ENCODE peak calls at places on chromosomes 6 and 20, in five cellular contexts. B is stomach, W is suprapubic skin, G is A549, R is ovary. D is an unnamed sample.

GRCh38 chr20:48153523-48153922 is 368.2 kb upstream of the SULF2 start:
- DNase-seq in B (no peak), W (no peak), G (no peak), R (no peak), D (no peak)

GRCh38 chr6:83514877-83515466 is 2.6 kb downstream of the PRSS35 start:
- DNase-seq in B (no peak), W (no peak), G (peak), R (no peak), D (no peak)

GRCh38 chr6:43570876-43571441 is 4.9 kb downstream of the XPO5 start:
- DNase-seq in B (no peak), W (no peak), G (no peak), R (no peak), D (no peak)

GRCh38 chr6:163338671-163339405 is 75.7 kb upstream of the QKI start:
- DNase-seq in B (no peak), W (no peak), G (no peak), R (no peak), D (no peak)

GRCh38 chr6:26329763-26330511 is 35.1 kb upstream of the BTN3A2 start:
- DNase-seq in B (no peak), W (no peak), G (no peak), R (no peak), D (no peak)

GRCh38 chr6:75882734-75883133 is 133.7 kb downstream of the MYO6 start:
- DNase-seq in B (no peak), W (no peak), G (no peak), R (no peak), D (no peak)

GRCh38 chr6:2448826-2449571 is 203.6 kb upstream of the GMDS start:
- DNase-seq in B (peak), W (no peak), G (peak), R (no peak), D (no peak)

GRCh38 chr20:43665466-43666176 is 1.3 kb upstream of the MYBL2 start:
- DNase-seq in B (no peak), W (no peak), G (no peak), R (no peak), D (no peak)

GRCh38 chr6:158627168-158627939 is 17.2 kb downstream of the DYNLT1 start:
- DNase-seq in B (peak), W (no peak), G (no peak), R (no peak), D (no peak)

GRCh38 chr20:9072741-9073310 is 3.9 kb downstream of the PLCB4 start:
- DNase-seq in B (no peak), W (no peak), G (no peak), R (no peak), D (no peak)

GRCh38 chr6:57284056-57284455 is 33.4 kb upstream of the PRIM2 start:
- DNase-seq in B (no peak), W (no peak), G (no peak), R (no peak), D (no peak)

GRCh38 chr20:64244870-64245603 is 10.5 kb upstream of the PCMTD2 start:
- DNase-seq in B (peak), W (peak), G (no peak), R (no peak), D (no peak)

GRCh38 chr6:20687494-20687893 is 153.2 kb downstream of the CDKAL1 start:
- DNase-seq in B (no peak), W (no peak), G (no peak), R (no peak), D (no peak)

GRCh38 chr6:77926198-77926752 is 273.4 kb downstream of the MEI4 start:
- DNase-seq in B (no peak), W (no peak), G (no peak), R (no peak), D (no peak)

GRCh38 chr6:2891768-2892170 is 11.3 kb downstream of the SERPINB9 start:
- DNase-seq in B (peak), W (no peak), G (no peak), R (no peak), D (no peak)

GRCh38 chr6:85637579-85637978 is 5.1 kb downstream of the SYNCRIP start:
- DNase-seq in B (no peak), W (no peak), G (no peak), R (no peak), D (no peak)

GRCh38 chr20:19806806-19807691 is 49.0 kb downstream of the RIN2 start:
- DNase-seq in B (no peak), W (no peak), G (no peak), R (no peak), D (peak)

GRCh38 chr20:52473171-52473570 is 281.6 kb upstream of the ZFP64 start:
- DNase-seq in B (no peak), W (no peak), G (no peak), R (no peak), D (no peak)

GRCh38 chr6:7786206-7786605 is 60.3 kb downstream of the BMP6 start:
- DNase-seq in B (no peak), W (no peak), G (no peak), R (peak), D (no peak)

GRCh38 chr6:20540683-20541082 is 6.4 kb downstream of the CDKAL1 start:
- DNase-seq in B (no peak), W (no peak), G (no peak), R (peak), D (no peak)

GRCh38 chr20:63873477-63873971 is 8.5 kb downstream of the TPD52L2 start:
- DNase-seq in B (no peak), W (no peak), G (no peak), R (no peak), D (peak)

GRCh38 chr6:33170176-33171095 is 21.8 kb downstream of the COL11A2 start:
- DNase-seq in B (no peak), W (no peak), G (no peak), R (no peak), D (peak)

GRCh38 chr6:2858678-2859324 is 17.1 kb upstream of the SERPINB1 start:
- DNase-seq in B (no peak), W (no peak), G (no peak), R (no peak), D (no peak)

GRCh38 chr6:79808846-79809245 is 138.5 kb downstream of the ELOVL4 start:
- DNase-seq in B (no peak), W (no peak), G (no peak), R (no peak), D (no peak)

GRCh38 chr6:157881375-157881774 is 58.3 kb downstream of the SNX9 start:
- DNase-seq in B (no peak), W (no peak), G (no peak), R (no peak), D (no peak)

GRCh38 chr6:42210551-42210950 is 7.1 kb downstream of the MRPS10 start:
- DNase-seq in B (no peak), W (no peak), G (no peak), R (no peak), D (no peak)

GRCh38 chr6:170160031-170160627 is 130.7 kb downstream of the DLL1 start:
- DNase-seq in B (no peak), W (peak), G (no peak), R (no peak), D (no peak)

GRCh38 chr6:27290065-27290849 is 21.8 kb downstream of the POM121L2 start:
- DNase-seq in B (no peak), W (no peak), G (no peak), R (no peak), D (no peak)

GRCh38 chr6:1251198-1252155 is 60.4 kb upstream of the FOXQ1 start:
- DNase-seq in B (no peak), W (no peak), G (no peak), R (no peak), D (no peak)

GRCh38 chr20:47934761-47935160 is 149.5 kb upstream of the SULF2 start:
- DNase-seq in B (no peak), W (no peak), G (no peak), R (no peak), D (no peak)

GRCh38 chr6:132298344-132298949 is 102.8 kb downstream of the MOXD1 start:
- DNase-seq in B (peak), W (no peak), G (peak), R (no peak), D (no peak)

GRCh38 chr6:24205020-24205492 is 79.0 kb downstream of the NRSN1 start:
- DNase-seq in B (no peak), W (no peak), G (peak), R (no peak), D (no peak)

GRCh38 chr6:91926361-91926760 is 1339.5 kb upstream of the MAP3K7 start:
- DNase-seq in B (no peak), W (no peak), G (no peak), R (no peak), D (no peak)

GRCh38 chr6:29964904-29965872 is 22.9 kb downstream of the HLA-A start:
- DNase-seq in B (peak), W (peak), G (peak), R (peak), D (peak)

GRCh38 chr20:40683894-40684268 is 5.2 kb downstream of the MAFB start:
- DNase-seq in B (no peak), W (no peak), G (no peak), R (no peak), D (no peak)

GRCh38 chr20:16212790-16213189 is 360.5 kb downstream of the KIF16B start:
- DNase-seq in B (no peak), W (no peak), G (no peak), R (no peak), D (no peak)

GRCh38 chr6:6856538-6857523 is 250.9 kb upstream of the RREB1 start:
- DNase-seq in B (peak), W (peak), G (no peak), R (no peak), D (peak)

GRCh38 chr6:23656257-23656731 is 469.7 kb upstream of the NRSN1 start:
- DNase-seq in B (no peak), W (no peak), G (no peak), R (no peak), D (no peak)

GRCh38 chr6:116371384-116372209 is 850 bp downstream of the DSE start:
- DNase-seq in B (peak), W (peak), G (peak), R (peak), D (peak)
- TF ChIP-seq POLR2A in B (no peak), W (no peak), G (no peak), R (peak), D (peak)

DNA sequence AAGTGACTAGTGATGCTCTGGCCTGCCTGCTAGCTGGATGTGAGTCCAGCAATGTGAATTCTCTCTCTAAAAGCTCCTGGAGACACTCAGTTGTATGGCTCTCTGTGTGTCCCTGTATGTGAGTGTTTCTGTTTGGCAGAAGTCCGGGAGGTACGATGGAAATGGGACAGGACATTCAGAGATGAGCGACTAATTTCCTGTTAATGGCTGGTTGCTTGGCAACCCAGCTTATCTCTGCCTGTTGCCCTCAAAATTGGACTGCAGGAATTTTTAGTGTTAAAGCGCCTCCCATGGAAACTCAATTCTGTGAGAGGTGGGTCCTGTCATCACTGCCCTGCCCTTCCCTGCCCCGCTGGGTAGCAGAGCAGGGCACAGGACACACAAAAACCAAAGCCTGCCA is 136.8 kb upstream of the LRFN2 start:
- DNase-seq in B (no peak), W (no peak), G (no peak), R (no peak), D (no peak)
- H3K27ac ChIP-seq in B (no peak), W (no peak), G (no peak), R (no peak), D (no peak)

GRCh38 chr6:89080281-89081128 is at the start of gene PNRC1:
- DNase-seq in B (peak), W (peak), G (peak), R (peak), D (peak)
- TF ChIP-seq EP300 in B (no peak), W (no peak), G (no peak), R (peak), D (peak)

GRCh38 chr6:34696739-34697543 is at the start of gene ILRUN:
- DNase-seq in B (peak), W (peak), G (peak), R (peak), D (peak)
- TF ChIP-seq POLR2A in B (peak), W (no peak), G (peak), R (peak), D (peak)

GRCh38 chr6:12260458-12261041 is 29.6 kb upstream of the EDN1 start:
- DNase-seq in B (no peak), W (no peak), G (no peak), R (no peak), D (no peak)
- H3K27ac ChIP-seq in B (no peak), W (no peak), G (no peak), R (no peak), D (no peak)

DNA sequence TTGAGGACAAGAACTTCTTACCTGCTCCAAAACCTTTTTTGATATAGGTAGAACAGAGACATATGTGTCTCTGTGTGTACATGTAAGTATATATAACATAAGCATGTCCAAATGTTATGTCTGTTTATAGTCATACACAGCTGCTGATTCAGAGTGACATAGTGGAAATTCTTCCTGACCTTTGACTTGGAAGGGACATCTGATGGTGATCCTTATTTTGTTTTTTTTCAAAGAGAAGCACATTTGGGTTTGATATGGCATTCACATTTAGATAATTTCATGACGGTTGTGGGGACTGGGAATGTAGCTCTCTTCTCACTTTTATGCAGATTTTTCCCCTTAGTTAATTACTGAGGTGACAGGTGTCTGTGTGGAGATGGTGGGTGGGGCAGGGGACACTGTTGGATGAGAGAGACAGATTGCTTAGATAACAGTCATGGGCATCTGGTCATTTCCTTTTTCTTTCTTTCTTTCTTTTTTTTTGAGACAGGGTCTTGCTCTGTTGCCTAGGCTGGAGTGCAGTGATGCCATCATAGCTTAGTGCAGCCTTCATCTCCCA is 39.0 kb downstream of the FARS2 start:
- DNase-seq in B (no peak), W (no peak), G (no peak), R (no peak), D (no peak)
- TF ChIP-seq EP300 in B (no peak), W (no peak), G (no peak), R (no peak), D (no peak)

GRCh38 chr6:11596640-11597237 is 59.2 kb downstream of the TMEM170B start:
- DNase-seq in B (no peak), W (no peak), G (no peak), R (no peak), D (no peak)

GRCh38 chr6:11595903-11596302 is 58.4 kb downstream of the TMEM170B start:
- DNase-seq in B (no peak), W (no peak), G (no peak), R (no peak), D (no peak)

GRCh38 chr6:11589261-11589660 is 51.7 kb downstream of the TMEM170B start:
- DNase-seq in B (no peak), W (no peak), G (no peak), R (no peak), D (no peak)

GRCh38 chr6:11593096-11593495 is 55.5 kb downstream of the TMEM170B start:
- DNase-seq in B (no peak), W (no peak), G (no peak), R (no peak), D (no peak)

GRCh38 chr6:11592289-11592906 is 54.8 kb downstream of the TMEM170B start:
- DNase-seq in B (no peak), W (no peak), G (no peak), R (peak), D (no peak)
- TF ChIP-seq POLR2A in B (no peak), W (no peak), G (no peak), R (no peak), D (no peak)

DNA sequence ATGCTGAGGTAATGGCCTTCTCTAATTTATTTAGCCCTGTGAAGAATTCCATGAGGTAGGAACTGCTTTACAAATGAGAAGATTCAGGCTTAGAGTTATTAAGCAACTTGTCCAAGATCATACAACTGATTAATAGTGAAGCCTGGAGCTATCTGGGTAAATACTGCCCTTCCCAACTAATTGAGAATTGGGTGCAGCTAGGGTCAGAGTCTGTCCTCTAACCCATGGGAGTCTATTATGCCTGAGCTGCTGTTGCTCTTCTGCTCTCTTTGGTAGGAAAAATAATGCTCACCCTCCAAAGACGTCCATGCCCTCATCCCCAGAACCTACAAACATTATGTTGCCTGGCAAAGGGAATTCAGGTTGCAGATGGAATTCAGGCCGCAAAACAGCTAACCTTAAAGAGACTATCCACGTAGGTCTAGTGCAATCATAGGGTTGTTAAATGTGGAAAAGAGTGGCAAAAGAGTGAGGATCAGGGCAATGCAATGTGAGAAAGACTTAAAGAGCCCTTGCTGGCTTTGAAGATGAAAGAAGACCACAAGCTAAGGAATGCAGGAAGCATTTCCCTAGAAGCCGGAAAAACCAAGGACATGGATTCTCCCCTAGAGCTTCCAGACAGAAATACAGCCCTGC is 90.1 kb downstream of the SPTLC3 start:
- DNase-seq in B (no peak), W (no peak), G (no peak), R (no peak), D (no peak)
- H3K27ac ChIP-seq in B (no peak), W (peak), G (no peak), R (no peak), D (no peak)